ENCODE peak calls at places on chromosomes 3 and 15, in ten cellular contexts. One of them, this sample, is unnamed.

GRCh38 chr3:194577985-194578905 is 55.0 kb downstream of the TMEM44 start:
- DNase-seq in HL-60: no peak
- DNase-seq in hepatocyte: peak; percentile 78
- DNase-seq in HCT116: peak; percentile 82
- DNase-seq in breast epithelium: no peak
- DNase-seq in mesothelial cell of epicardium: no peak
- DNase-seq in GM20000: no peak
- DNase-seq in choroid plexus epithelial cell: peak; percentile 80
- DNase-seq in HepG2: peak; percentile 48
- DNase-seq in stomach: no peak
- DNase-seq in this sample: no peak

GRCh38 chr3:131538968-131539367 is 36.2 kb upstream of the MRPL3 start:
- DNase-seq in hepatocyte: no peak
- DNase-seq in choroid plexus epithelial cell: no peak
- DNase-seq in stomach: no peak
- DNase-seq in GM20000: no peak
- DNase-seq in HCT116: no peak
- DNase-seq in mesothelial cell of epicardium: no peak
- DNase-seq in HepG2: no peak
- DNase-seq in breast epithelium: no peak
- DNase-seq in HL-60: no peak
- DNase-seq in this sample: no peak

GRCh38 chr3:157166559-157166958 is 6.6 kb upstream of the CCNL1 start:
- DNase-seq in mesothelial cell of epicardium: no peak
- DNase-seq in hepatocyte: peak; percentile 43
- DNase-seq in HepG2: no peak
- DNase-seq in breast epithelium: no peak
- DNase-seq in choroid plexus epithelial cell: no peak
- DNase-seq in stomach: no peak
- DNase-seq in GM20000: no peak
- DNase-seq in HCT116: no peak
- DNase-seq in HL-60: no peak
- DNase-seq in this sample: no peak

GRCh38 chr3:171491412-171491811 is 31.2 kb upstream of the TNIK start:
- DNase-seq in breast epithelium: no peak
- DNase-seq in HepG2: no peak
- DNase-seq in hepatocyte: no peak
- DNase-seq in choroid plexus epithelial cell: no peak
- DNase-seq in GM20000: peak; percentile 16
- DNase-seq in HCT116: no peak
- DNase-seq in mesothelial cell of epicardium: no peak
- DNase-seq in HL-60: no peak
- DNase-seq in stomach: no peak
- DNase-seq in this sample: no peak

GRCh38 chr3:196983186-196983585 is 14.6 kb upstream of the PIGZ start:
- DNase-seq in GM20000: no peak
- DNase-seq in HL-60: no peak
- DNase-seq in HepG2: no peak
- DNase-seq in breast epithelium: no peak
- DNase-seq in choroid plexus epithelial cell: no peak
- DNase-seq in hepatocyte: no peak
- DNase-seq in mesothelial cell of epicardium: no peak
- DNase-seq in stomach: no peak
- DNase-seq in HCT116: no peak
- DNase-seq in this sample: no peak

GRCh38 chr3:148873928-148874326 is 8.8 kb downstream of the CPA3 start:
- DNase-seq in breast epithelium: no peak
- DNase-seq in HepG2: no peak
- DNase-seq in choroid plexus epithelial cell: no peak
- DNase-seq in GM20000: no peak
- DNase-seq in HL-60: no peak
- DNase-seq in stomach: no peak
- DNase-seq in HCT116: no peak
- DNase-seq in hepatocyte: no peak
- DNase-seq in mesothelial cell of epicardium: no peak
- DNase-seq in this sample: no peak

GRCh38 chr15:99249270-99249817 is at the start of gene TTC23:
- DNase-seq in breast epithelium: no peak
- DNase-seq in GM20000: no peak
- DNase-seq in mesothelial cell of epicardium: no peak
- DNase-seq in HepG2: peak; percentile 65
- DNase-seq in HCT116: peak; percentile 85
- DNase-seq in HL-60: no peak
- DNase-seq in choroid plexus epithelial cell: peak; percentile 91
- DNase-seq in hepatocyte: peak; percentile 73
- DNase-seq in stomach: no peak
- DNase-seq in this sample: peak; percentile 20

GRCh38 chr3:77372018-77372417 is 332.1 kb downstream of the ROBO2 start:
- DNase-seq in HepG2: no peak
- DNase-seq in hepatocyte: no peak
- DNase-seq in HL-60: no peak
- DNase-seq in choroid plexus epithelial cell: no peak
- DNase-seq in GM20000: no peak
- DNase-seq in HCT116: no peak
- DNase-seq in breast epithelium: no peak
- DNase-seq in stomach: no peak
- DNase-seq in mesothelial cell of epicardium: no peak
- DNase-seq in this sample: no peak

GRCh38 chr15:26102988-26103387 is 239.9 kb upstream of the ATP10A start:
- DNase-seq in GM20000: no peak
- DNase-seq in HCT116: no peak
- DNase-seq in stomach: no peak
- DNase-seq in breast epithelium: no peak
- DNase-seq in choroid plexus epithelial cell: no peak
- DNase-seq in mesothelial cell of epicardium: no peak
- DNase-seq in HL-60: no peak
- DNase-seq in hepatocyte: no peak
- DNase-seq in HepG2: no peak
- DNase-seq in this sample: no peak

GRCh38 chr15:26097216-26097615 is 234.1 kb upstream of the ATP10A start:
- DNase-seq in choroid plexus epithelial cell: no peak
- DNase-seq in HL-60: no peak
- DNase-seq in mesothelial cell of epicardium: no peak
- DNase-seq in HepG2: no peak
- DNase-seq in hepatocyte: no peak
- DNase-seq in stomach: no peak
- DNase-seq in breast epithelium: no peak
- DNase-seq in GM20000: no peak
- DNase-seq in HCT116: no peak
- DNase-seq in this sample: no peak

GRCh38 chr15:26098801-26099200 is 235.7 kb upstream of the ATP10A start:
- DNase-seq in choroid plexus epithelial cell: no peak
- DNase-seq in HL-60: no peak
- DNase-seq in breast epithelium: no peak
- DNase-seq in HCT116: no peak
- DNase-seq in stomach: no peak
- DNase-seq in hepatocyte: no peak
- DNase-seq in mesothelial cell of epicardium: no peak
- DNase-seq in HepG2: no peak
- DNase-seq in GM20000: no peak
- DNase-seq in this sample: no peak

GRCh38 chr15:26102365-26102764 is 239.2 kb upstream of the ATP10A start:
- DNase-seq in breast epithelium: no peak
- DNase-seq in choroid plexus epithelial cell: no peak
- DNase-seq in hepatocyte: no peak
- DNase-seq in GM20000: no peak
- DNase-seq in HepG2: no peak
- DNase-seq in HCT116: no peak
- DNase-seq in stomach: no peak
- DNase-seq in mesothelial cell of epicardium: no peak
- DNase-seq in HL-60: no peak
- DNase-seq in this sample: no peak

GRCh38 chr15:26101443-26101842 is 238.3 kb upstream of the ATP10A start:
- DNase-seq in HCT116: no peak
- DNase-seq in mesothelial cell of epicardium: no peak
- DNase-seq in HepG2: no peak
- DNase-seq in HL-60: no peak
- DNase-seq in choroid plexus epithelial cell: no peak
- DNase-seq in hepatocyte: no peak
- DNase-seq in GM20000: no peak
- DNase-seq in breast epithelium: no peak
- DNase-seq in stomach: no peak
- DNase-seq in this sample: no peak
- TF ChIP-seq CTCF in HCT116: no peak
- TF ChIP-seq CTCF in mesothelial cell of epicardium: no peak
- TF ChIP-seq CTCF in HepG2: no peak
- TF ChIP-seq CTCF in HL-60: no peak
- TF ChIP-seq CTCF in choroid plexus epithelial cell: no peak
- TF ChIP-seq CTCF in hepatocyte: no peak
- TF ChIP-seq CTCF in GM20000: no peak
- TF ChIP-seq CTCF in breast epithelium: no peak
- TF ChIP-seq CTCF in stomach: no peak
- TF ChIP-seq CTCF in this sample: no peak

GRCh38 chr3:167885277-167885676 is 149.8 kb downstream of the SERPINI1 start:
- DNase-seq in stomach: no peak
- DNase-seq in choroid plexus epithelial cell: no peak
- DNase-seq in GM20000: no peak
- DNase-seq in HepG2: no peak
- DNase-seq in mesothelial cell of epicardium: no peak
- DNase-seq in HL-60: no peak
- DNase-seq in breast epithelium: no peak
- DNase-seq in hepatocyte: no peak
- DNase-seq in HCT116: no peak
- DNase-seq in this sample: no peak
- TF ChIP-seq CTCF in stomach: no peak
- TF ChIP-seq CTCF in choroid plexus epithelial cell: no peak
- TF ChIP-seq CTCF in GM20000: no peak
- TF ChIP-seq CTCF in HepG2: no peak
- TF ChIP-seq CTCF in mesothelial cell of epicardium: no peak
- TF ChIP-seq CTCF in HL-60: no peak
- TF ChIP-seq CTCF in breast epithelium: no peak
- TF ChIP-seq CTCF in hepatocyte: no peak
- TF ChIP-seq CTCF in HCT116: no peak
- TF ChIP-seq CTCF in this sample: no peak

GRCh38 chr15:82648257-82649103 is 1.3 kb upstream of the CPEB1 start:
- DNase-seq in HCT116: no peak
- DNase-seq in hepatocyte: no peak
- DNase-seq in HL-60: no peak
- DNase-seq in mesothelial cell of epicardium: no peak
- DNase-seq in choroid plexus epithelial cell: no peak
- DNase-seq in GM20000: no peak
- DNase-seq in breast epithelium: no peak
- DNase-seq in stomach: no peak
- DNase-seq in HepG2: no peak
- DNase-seq in this sample: no peak

GRCh38 chr15:82649226-82649999 is 2.2 kb upstream of the CPEB1 start:
- DNase-seq in hepatocyte: no peak
- DNase-seq in breast epithelium: no peak
- DNase-seq in HL-60: no peak
- DNase-seq in mesothelial cell of epicardium: no peak
- DNase-seq in stomach: no peak
- DNase-seq in GM20000: no peak
- DNase-seq in HCT116: no peak
- DNase-seq in HepG2: no peak
- DNase-seq in choroid plexus epithelial cell: no peak
- DNase-seq in this sample: no peak

GRCh38 chr15:82647835-82648256 is 683 bp upstream of the CPEB1 start:
- DNase-seq in hepatocyte: no peak
- DNase-seq in stomach: no peak
- DNase-seq in breast epithelium: no peak
- DNase-seq in choroid plexus epithelial cell: no peak
- DNase-seq in HL-60: no peak
- DNase-seq in GM20000: no peak
- DNase-seq in HCT116: no peak
- DNase-seq in mesothelial cell of epicardium: no peak
- DNase-seq in HepG2: no peak
- DNase-seq in this sample: no peak

GRCh38 chr15:82646250-82647044 is 716 bp downstream of the CPEB1 start:
- DNase-seq in HepG2: no peak
- DNase-seq in hepatocyte: peak; percentile 16
- DNase-seq in mesothelial cell of epicardium: no peak
- DNase-seq in choroid plexus epithelial cell: no peak
- DNase-seq in HL-60: no peak
- DNase-seq in breast epithelium: no peak
- DNase-seq in stomach: no peak
- DNase-seq in HCT116: no peak
- DNase-seq in GM20000: no peak
- DNase-seq in this sample: no peak

DNA sequence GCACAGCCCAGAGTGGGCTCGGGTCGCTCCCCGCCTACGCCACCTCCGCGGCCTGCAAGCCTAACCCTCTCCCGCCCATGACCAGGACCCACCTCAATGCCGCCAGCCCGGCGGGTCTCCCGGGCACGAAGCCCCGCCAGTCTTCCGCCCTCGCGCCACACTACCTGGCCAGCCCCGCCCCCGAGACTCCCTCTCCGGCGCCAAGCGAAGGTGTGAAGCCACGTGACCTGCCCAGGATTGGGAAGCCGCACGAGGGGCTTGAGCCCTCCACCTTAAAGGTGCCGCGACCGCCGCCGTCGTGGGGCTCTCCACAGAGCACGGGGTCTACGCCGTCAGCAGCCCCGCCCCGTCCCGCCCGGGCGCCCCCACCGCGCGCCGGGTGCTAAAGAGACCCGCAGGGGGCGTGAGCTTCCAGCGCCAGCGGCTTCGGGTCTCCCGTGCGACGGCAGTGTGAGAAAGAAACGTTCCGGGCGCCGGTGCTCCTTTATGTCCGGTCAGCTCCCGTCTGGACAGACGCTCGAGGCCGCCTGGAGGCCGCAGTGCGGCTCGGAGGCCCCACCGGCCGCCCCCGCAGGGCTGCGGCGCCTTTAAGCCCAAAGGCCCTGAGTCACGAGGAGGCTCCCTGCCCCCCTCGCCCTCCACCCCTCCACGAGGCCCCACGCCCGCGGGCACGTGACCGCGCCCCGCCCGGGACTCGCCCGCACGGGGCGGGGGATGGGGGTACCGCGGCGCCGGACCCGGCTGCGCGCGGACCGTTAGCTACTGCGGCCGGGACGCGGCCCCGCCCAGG is at the start of gene CPEB1:
- DNase-seq in HCT116: no peak
- DNase-seq in HepG2: no peak
- DNase-seq in GM20000: peak; percentile 69
- DNase-seq in stomach: no peak
- DNase-seq in hepatocyte: peak; percentile 68
- DNase-seq in choroid plexus epithelial cell: peak; percentile 19
- DNase-seq in HL-60: no peak
- DNase-seq in breast epithelium: no peak
- DNase-seq in mesothelial cell of epicardium: no peak
- DNase-seq in this sample: no peak
- TF ChIP-seq CTCF in HCT116: no peak
- TF ChIP-seq CTCF in HepG2: no peak
- TF ChIP-seq CTCF in GM20000: no peak
- TF ChIP-seq CTCF in stomach: no peak
- TF ChIP-seq CTCF in hepatocyte: peak; percentile 11
- TF ChIP-seq CTCF in choroid plexus epithelial cell: no peak
- TF ChIP-seq CTCF in HL-60: no peak
- TF ChIP-seq CTCF in breast epithelium: no peak
- TF ChIP-seq CTCF in mesothelial cell of epicardium: no peak
- TF ChIP-seq CTCF in this sample: no peak

DNA sequence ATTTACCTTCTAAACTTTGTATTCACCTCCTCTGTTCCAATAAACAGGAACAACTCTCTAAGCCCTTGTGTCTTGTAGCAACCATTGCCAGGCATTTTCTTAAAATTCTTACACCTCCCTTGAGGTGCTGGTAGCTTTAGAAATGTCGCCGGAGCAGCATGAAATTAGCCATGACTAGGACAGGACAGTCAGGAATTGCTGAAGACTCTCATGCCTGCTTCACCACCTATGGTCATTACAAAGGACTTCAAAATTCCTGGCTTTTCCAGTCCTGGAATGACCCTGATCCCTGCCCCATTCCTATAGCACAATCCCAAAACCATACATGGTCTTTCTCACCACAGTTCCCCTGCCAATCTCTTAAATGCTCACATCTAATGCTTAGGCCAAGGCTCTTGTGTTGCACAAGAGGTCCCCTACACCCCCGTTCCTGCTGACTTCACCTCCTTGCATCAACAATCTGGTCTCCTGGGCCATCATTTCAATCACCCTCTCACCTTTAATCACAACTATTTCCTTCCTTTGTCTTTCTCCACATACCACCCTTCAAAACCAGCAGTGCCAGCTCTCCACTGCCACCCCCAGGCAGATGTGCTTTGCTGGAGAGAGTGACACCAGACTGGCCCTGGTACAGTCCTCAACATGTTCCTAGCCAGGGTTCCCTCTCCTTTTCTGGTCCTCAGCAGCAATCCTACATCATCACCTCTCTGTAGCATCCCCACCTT is 113.2 kb upstream of the TJP1 start:
- DNase-seq in stomach: peak; percentile 41
- DNase-seq in mesothelial cell of epicardium: no peak
- DNase-seq in HepG2: no peak
- DNase-seq in hepatocyte: no peak
- DNase-seq in HCT116: no peak
- DNase-seq in GM20000: no peak
- DNase-seq in HL-60: no peak
- DNase-seq in choroid plexus epithelial cell: no peak
- DNase-seq in breast epithelium: no peak
- DNase-seq in this sample: peak; percentile 1
- TF ChIP-seq CTCF in stomach: peak; percentile 25
- TF ChIP-seq CTCF in mesothelial cell of epicardium: no peak
- TF ChIP-seq CTCF in HepG2: peak; percentile 51
- TF ChIP-seq CTCF in hepatocyte: peak; percentile 8
- TF ChIP-seq CTCF in HCT116: peak; percentile 67
- TF ChIP-seq CTCF in GM20000: no peak
- TF ChIP-seq CTCF in HL-60: no peak
- TF ChIP-seq CTCF in choroid plexus epithelial cell: peak; percentile 25
- TF ChIP-seq CTCF in breast epithelium: no peak
- TF ChIP-seq CTCF in this sample: peak; percentile 36